ENCODE peak calls at places on chromosomes 1 and 21, in nine cellular contexts. U, L, K, W, X, Q, D, O and R are unnamed samples.

GRCh38 chr1:167808690-167809089 is 86.9 kb downstream of the MPZL1 start:
- DNase-seq in D (no peak), X (no peak), U (no peak), Q (no peak), K (no peak), W (no peak), L (no peak), O (peak), R (no peak)

GRCh38 chr21:35963920-35964451 is 96.3 kb downstream of the SETD4 start:
- DNase-seq in O (peak), D (no peak), W (no peak), K (no peak), Q (no peak), L (no peak), X (no peak), U (no peak), R (no peak)

GRCh38 chr1:224253721-224254120 is 70.7 kb downstream of the DEGS1 start:
- DNase-seq in W (no peak), U (no peak), D (no peak), Q (no peak), X (no peak), K (no peak), O (no peak), L (no peak), R (no peak)

GRCh38 chr1:160499631-160500030 is 23.4 kb downstream of the SLAMF6 start:
- DNase-seq in U (no peak), O (no peak), W (no peak), Q (no peak), L (peak), K (no peak), X (no peak), D (no peak), R (no peak)

GRCh38 chr1:172136925-172137324 is 283.6 kb upstream of the C1orf105 start:
- DNase-seq in W (no peak), K (no peak), D (no peak), Q (no peak), O (no peak), X (no peak), L (no peak), U (no peak), R (no peak)

GRCh38 chr1:12059722-12060464 is 3.2 kb upstream of the TNFRSF8 start:
- DNase-seq in D (no peak), Q (no peak), W (no peak), U (no peak), K (no peak), L (no peak), O (no peak), X (peak), R (no peak)

GRCh38 chr1:244065063-244065788 is 14.1 kb downstream of the ZBTB18 start:
- DNase-seq in X (no peak), Q (peak), U (no peak), O (no peak), D (no peak), W (peak), L (no peak), K (peak), R (peak)

GRCh38 chr21:45550552-45551210 is 8.4 kb upstream of the SLC19A1 start:
- DNase-seq in K (no peak), W (no peak), O (peak), X (peak), Q (peak), U (no peak), D (no peak), L (no peak), R (no peak)

GRCh38 chr1:181396171-181396670 is 87.1 kb upstream of the CACNA1E start:
- DNase-seq in K (no peak), X (no peak), L (no peak), D (no peak), U (no peak), W (no peak), Q (no peak), O (no peak), R (no peak)

GRCh38 chr1:156503672-156504055 is 3.1 kb upstream of the MEF2D start:
- DNase-seq in O (no peak), K (no peak), Q (no peak), W (no peak), U (no peak), L (no peak), X (no peak), D (no peak), R (no peak)
- H3K4me3 ChIP-seq in O (no peak), K (no peak), Q (no peak), W (no peak), U (peak), L (no peak), X (no peak), D (no peak), R (no peak)

DNA sequence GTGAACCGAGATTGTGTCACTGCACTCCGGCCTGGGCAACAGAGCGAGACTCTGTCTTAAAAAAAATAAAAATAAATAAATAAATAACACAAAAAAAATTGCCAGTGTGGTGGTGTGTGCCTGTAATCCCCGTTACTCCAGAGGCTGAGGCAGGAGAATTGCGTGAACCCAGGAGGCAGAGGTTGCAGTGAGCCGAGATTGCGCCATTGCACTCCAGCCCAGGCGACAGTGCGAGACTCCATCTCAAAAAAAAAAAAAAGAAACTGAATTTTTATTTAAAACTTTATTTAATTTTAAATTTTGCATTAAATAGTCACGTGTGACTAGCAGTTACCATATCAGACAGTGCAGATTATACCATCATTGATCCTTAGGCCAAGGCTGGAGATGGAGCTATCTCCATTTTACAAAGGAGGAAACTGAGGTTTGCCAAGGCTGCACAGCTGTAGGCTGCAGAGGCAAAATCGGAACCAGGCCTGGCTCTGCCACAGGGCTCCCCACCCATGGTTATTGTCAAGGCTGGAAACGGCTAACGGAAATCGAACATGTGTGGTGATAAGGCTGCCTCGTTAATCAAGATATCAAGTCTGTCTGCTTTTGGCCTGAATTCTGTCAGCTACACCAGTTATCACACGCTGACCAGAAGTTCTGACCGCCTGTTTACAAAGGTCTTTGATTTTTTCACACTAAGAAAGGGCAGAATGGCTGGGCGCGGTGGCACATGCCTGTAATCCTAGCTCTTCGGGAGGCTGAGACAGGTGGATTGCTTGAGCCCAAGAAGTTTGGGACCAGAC is 20.5 kb downstream of the HSPG2 start:
- DNase-seq in X (no peak), U (no peak), Q (no peak), D (no peak), L (no peak), K (no peak), O (no peak), W (no peak), R (no peak)
- H3K27ac ChIP-seq in X (peak), U (peak), Q (no peak), D (peak), L (no peak), K (no peak), O (peak), W (no peak), R (no peak)

GRCh38 chr21:29196664-29197052 is 66.2 kb downstream of the MAP3K7CL start:
- DNase-seq in D (no peak), U (no peak), O (no peak), L (no peak), W (no peak), K (no peak), X (no peak), Q (no peak), R (no peak)
- TF ChIP-seq CTCF in D (no peak), U (no peak), O (no peak), L (no peak), W (no peak), K (no peak), X (no peak), Q (no peak), R (no peak)

DNA sequence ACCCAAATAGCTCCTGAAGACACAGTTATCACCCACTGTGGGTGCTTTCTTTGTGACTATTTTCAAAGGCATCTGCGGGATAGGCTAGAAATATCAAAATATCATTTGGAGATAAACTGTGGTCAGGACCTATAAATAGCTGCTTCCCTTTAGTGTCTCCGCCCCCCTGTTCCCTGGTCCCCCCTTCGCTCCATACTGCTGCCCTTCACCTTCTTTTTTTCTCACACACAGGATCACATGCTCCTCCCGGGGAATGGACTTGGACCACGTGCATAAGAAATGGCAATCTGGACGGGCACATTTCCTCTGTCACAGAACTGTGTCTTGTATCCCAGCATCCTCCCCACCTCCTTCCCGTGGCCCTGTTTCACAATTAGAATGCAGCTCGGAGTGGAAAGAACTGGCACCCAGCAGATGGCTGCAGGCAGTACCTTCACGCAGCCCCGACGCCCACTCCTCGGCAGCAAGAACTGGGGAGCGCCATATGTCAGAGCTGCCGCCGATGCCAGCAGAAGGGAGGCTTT is 68.8 kb upstream of the SSX2IP start:
- DNase-seq in L (peak), O (peak), Q (no peak), X (peak), W (no peak), K (no peak), U (peak), D (no peak), R (no peak)
- H3K4me3 ChIP-seq in L (no peak), O (no peak), Q (no peak), X (peak), W (no peak), K (no peak), U (peak), D (no peak), R (no peak)

GRCh38 chr1:89200668-89201488 is 2.1 kb upstream of the GBP4 start:
- DNase-seq in O (peak), Q (no peak), L (no peak), U (no peak), D (no peak), K (no peak), W (no peak), X (no peak), R (no peak)

GRCh38 chr1:89198500-89199072 is at the start of gene GBP4:
- DNase-seq in K (peak), U (no peak), W (no peak), O (peak), L (peak), D (peak), Q (peak), X (peak), R (no peak)

GRCh38 chr1:89195476-89195875 is 3.3 kb downstream of the GBP4 start:
- DNase-seq in X (no peak), L (no peak), D (no peak), O (no peak), U (no peak), K (no peak), Q (no peak), W (no peak), R (no peak)

GRCh38 chr1:89199515-89199914 is 773 bp upstream of the GBP4 start:
- DNase-seq in W (no peak), U (no peak), X (no peak), L (no peak), O (no peak), Q (no peak), D (no peak), K (no peak), R (no peak)

DNA sequence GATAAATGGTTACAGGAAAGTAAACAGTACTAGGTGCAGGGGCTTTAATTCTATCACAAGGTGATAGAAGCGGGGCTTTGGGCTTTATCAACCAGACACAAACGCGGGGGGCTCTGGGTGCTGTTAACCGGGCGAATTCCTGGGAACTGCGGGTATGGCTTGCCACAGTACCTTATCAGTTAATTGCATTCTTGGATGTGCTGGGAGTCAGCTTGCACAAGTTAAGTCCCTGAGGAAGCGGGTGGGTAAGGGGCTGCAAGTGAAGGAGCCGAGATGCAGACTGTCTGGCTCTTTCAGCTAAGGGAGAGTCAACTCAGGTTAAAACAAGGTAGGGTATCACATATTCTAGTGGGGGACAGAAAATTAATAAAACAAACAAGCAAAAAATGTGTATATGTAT is 661 bp downstream of the GBP4 start:
- DNase-seq in X (no peak), D (no peak), K (no peak), U (no peak), L (no peak), W (no peak), Q (peak), O (peak), R (no peak)
- H3K27ac ChIP-seq in X (no peak), D (peak), K (no peak), U (peak), L (peak), W (no peak), Q (no peak), O (peak), R (no peak)

GRCh38 chr21:41584603-41585176 is 76.7 kb upstream of the TMPRSS2 start:
- DNase-seq in Q (peak), W (no peak), X (no peak), O (no peak), D (no peak), U (no peak), L (no peak), K (no peak), R (no peak)

GRCh38 chr21:41593051-41593783 is 85.3 kb upstream of the TMPRSS2 start:
- DNase-seq in X (no peak), W (no peak), Q (no peak), O (no peak), K (no peak), L (no peak), U (no peak), D (peak), R (no peak)

GRCh38 chr21:41585199-41585994 is 77.4 kb upstream of the TMPRSS2 start:
- DNase-seq in L (no peak), U (no peak), W (no peak), D (no peak), Q (no peak), X (no peak), O (no peak), K (no peak), R (no peak)

GRCh38 chr21:41589620-41590175 is 81.7 kb upstream of the TMPRSS2 start:
- DNase-seq in O (no peak), K (no peak), L (no peak), W (no peak), X (peak), Q (no peak), U (no peak), D (no peak), R (no peak)

GRCh38 chr21:41589131-41589530 is 81.2 kb upstream of the TMPRSS2 start:
- DNase-seq in K (no peak), U (no peak), D (no peak), L (no peak), O (no peak), X (no peak), Q (no peak), W (no peak), R (no peak)
- TF ChIP-seq CTCF in K (no peak), U (no peak), D (no peak), L (no peak), O (no peak), X (no peak), Q (peak), W (peak), R (peak)

DNA sequence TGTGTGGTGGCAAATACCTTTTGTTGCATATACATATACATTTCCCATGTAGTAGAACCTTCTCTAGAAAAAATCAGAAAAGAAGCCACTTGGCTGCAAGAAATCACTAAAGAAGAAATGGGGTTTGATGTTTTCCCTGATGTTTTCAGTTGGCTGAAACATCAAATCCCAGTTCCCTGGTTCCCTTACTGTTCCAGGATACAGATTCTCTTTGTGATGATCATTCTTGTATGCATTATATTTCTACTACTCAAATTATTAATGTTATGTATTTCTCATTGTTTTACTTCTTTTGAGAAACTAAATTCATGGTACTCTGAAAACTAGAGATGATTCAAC is 7.6 kb downstream of the RNU1-2 start:
- DNase-seq in K (no peak), Q (no peak), W (no peak), U (no peak), X (peak), D (no peak), L (no peak), O (no peak), R (no peak)
- H3K4me3 ChIP-seq in K (peak), Q (peak), W (peak), U (peak), X (peak), D (no peak), L (peak), O (peak), R (peak)

DNA sequence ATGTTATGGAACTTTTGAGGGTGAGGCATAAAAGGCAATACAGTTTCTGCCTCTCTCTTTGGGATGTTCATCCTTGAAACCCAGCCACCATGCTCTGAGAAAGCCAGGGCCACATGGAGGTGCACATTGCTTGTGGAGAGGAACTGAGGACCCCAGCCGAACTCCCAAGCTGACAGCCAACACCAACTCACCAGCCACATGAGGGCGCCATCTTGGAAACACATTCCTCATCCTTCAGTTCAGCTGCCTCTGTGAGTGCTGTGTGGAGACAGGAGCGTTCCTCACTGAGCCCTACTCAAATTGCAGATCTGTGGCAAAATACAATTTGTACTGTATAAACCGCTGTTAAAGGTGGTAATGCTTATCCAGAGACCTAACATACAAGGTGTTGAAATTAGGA is 137.5 kb downstream of the GABPA start:
- DNase-seq in O (no peak), X (no peak), D (no peak), L (no peak), K (no peak), U (no peak), W (no peak), Q (peak), R (peak)
- H3K27ac ChIP-seq in O (no peak), X (no peak), D (no peak), L (no peak), K (no peak), U (no peak), W (no peak), Q (no peak), R (no peak)

GRCh38 chr1:200139661-200140250 is 112.2 kb downstream of the NR5A2 start:
- DNase-seq in L (no peak), U (no peak), Q (no peak), K (peak), D (no peak), X (peak), O (peak), W (peak), R (peak)
- TF ChIP-seq CTCF in L (peak), U (no peak), Q (peak), K (peak), D (peak), X (peak), O (peak), W (peak), R (peak)